ENCODE peak calls at places on chromosomes 11 and 22, in four cellular contexts. One of them, this sample, is unnamed.

GRCh38 chr11:131503017-131503416 is 132.6 kb downstream of the NTM start:
- DNase-seq in HL-60: no peak
- DNase-seq in GM23338: no peak
- DNase-seq in HCT116: no peak
- DNase-seq in this sample: no peak

GRCh38 chr11:15770798-15771414 is 585.4 kb downstream of the SOX6 start:
- DNase-seq in HCT116: peak; percentile 13
- DNase-seq in GM23338: peak; percentile 77
- DNase-seq in HL-60: peak; percentile 32
- DNase-seq in this sample: no peak

GRCh38 chr11:45332486-45332934 is 46.4 kb upstream of the SYT13 start:
- DNase-seq in HCT116: peak; percentile 29
- DNase-seq in GM23338: peak; percentile 72
- DNase-seq in HL-60: no peak
- DNase-seq in this sample: peak; percentile 90

GRCh38 chr11:15638386-15638787 is 523.7 kb downstream of the INSC start:
- DNase-seq in HCT116: no peak
- DNase-seq in GM23338: no peak
- DNase-seq in HL-60: peak; percentile 81
- DNase-seq in this sample: no peak

GRCh38 chr11:128884703-128885338 is 6.3 kb upstream of the KCNJ5 start:
- DNase-seq in HL-60: peak; percentile 54
- DNase-seq in GM23338: peak; percentile 85
- DNase-seq in HCT116: peak; percentile 63
- DNase-seq in this sample: no peak

GRCh38 chr11:43547900-43548381 is 132.6 kb upstream of the HSD17B12 start:
- DNase-seq in HCT116: no peak
- DNase-seq in HL-60: no peak
- DNase-seq in GM23338: peak; percentile 72
- DNase-seq in this sample: no peak

GRCh38 chr11:44760917-44761545 is 34.3 kb downstream of the TSPAN18 start:
- DNase-seq in HCT116: peak; percentile 44
- DNase-seq in HL-60: no peak
- DNase-seq in GM23338: peak; percentile 81
- DNase-seq in this sample: no peak

GRCh38 chr11:44267366-44268072 is 42.4 kb downstream of the ALX4 start:
- DNase-seq in HL-60: no peak
- DNase-seq in GM23338: no peak
- DNase-seq in HCT116: no peak
- DNase-seq in this sample: no peak

GRCh38 chr22:29032584-29032983 is 29.0 kb downstream of the C22orf31 start:
- DNase-seq in HL-60: no peak
- DNase-seq in GM23338: no peak
- DNase-seq in HCT116: no peak
- DNase-seq in this sample: no peak

GRCh38 chr11:128767518-128767917 is 73.6 kb downstream of the FLI1 start:
- DNase-seq in HL-60: no peak
- DNase-seq in GM23338: no peak
- DNase-seq in HCT116: no peak
- DNase-seq in this sample: no peak

GRCh38 chr11:74134661-74135515 is 35.9 kb downstream of the C2CD3 start:
- DNase-seq in HCT116: peak; percentile 44
- DNase-seq in GM23338: no peak
- DNase-seq in HL-60: no peak
- DNase-seq in this sample: no peak

GRCh38 chr11:48880021-48880441 is 103.7 kb downstream of the TRIM51G start:
- DNase-seq in HCT116: no peak
- DNase-seq in GM23338: no peak
- DNase-seq in HL-60: no peak
- DNase-seq in this sample: no peak

GRCh38 chr11:61477734-61478148 is 30.8 kb upstream of the LRRC10B start:
- DNase-seq in HL-60: peak; percentile 11
- DNase-seq in HCT116: no peak
- DNase-seq in GM23338: peak; percentile 82
- DNase-seq in this sample: no peak

GRCh38 chr11:26102325-26102724 is 229.6 kb upstream of the ANO3 start:
- DNase-seq in HCT116: no peak
- DNase-seq in HL-60: no peak
- DNase-seq in GM23338: no peak
- DNase-seq in this sample: no peak

GRCh38 chr11:59756496-59756840 is 1.3 kb downstream of the STX3 start:
- DNase-seq in HL-60: no peak
- DNase-seq in GM23338: no peak
- DNase-seq in HCT116: no peak
- DNase-seq in this sample: no peak

GRCh38 chr22:43263645-43264514 is 76.9 kb upstream of the TTLL12 start:
- DNase-seq in HCT116: peak; percentile 48
- DNase-seq in GM23338: no peak
- DNase-seq in HL-60: peak; percentile 92
- DNase-seq in this sample: no peak

GRCh38 chr11:43842021-43842420 is 38.6 kb upstream of the ALKBH3 start:
- DNase-seq in HL-60: no peak
- DNase-seq in GM23338: no peak
- DNase-seq in HCT116: no peak
- DNase-seq in this sample: no peak

GRCh38 chr11:15146271-15147003 is 31.7 kb downstream of the INSC start:
- DNase-seq in GM23338: no peak
- DNase-seq in HL-60: no peak
- DNase-seq in HCT116: no peak
- DNase-seq in this sample: no peak

GRCh38 chr22:38203855-38204497 is 2.2 kb downstream of the MAFF start:
- DNase-seq in GM23338: no peak
- DNase-seq in HL-60: no peak
- DNase-seq in HCT116: no peak
- DNase-seq in this sample: no peak

GRCh38 chr11:108933630-108934029 is 268.8 kb downstream of the DDX10 start:
- DNase-seq in HCT116: no peak
- DNase-seq in HL-60: no peak
- DNase-seq in GM23338: no peak
- DNase-seq in this sample: no peak

GRCh38 chr11:102289510-102290078 is 27.7 kb upstream of the BIRC3 start:
- DNase-seq in GM23338: no peak
- DNase-seq in HCT116: no peak
- DNase-seq in HL-60: no peak
- DNase-seq in this sample: no peak

GRCh38 chr11:102295045-102295444 is 22.2 kb upstream of the BIRC3 start:
- DNase-seq in GM23338: no peak
- DNase-seq in HL-60: no peak
- DNase-seq in HCT116: no peak
- DNase-seq in this sample: no peak

GRCh38 chr11:102291831-102292230 is 25.5 kb upstream of the BIRC3 start:
- DNase-seq in GM23338: no peak
- DNase-seq in HL-60: no peak
- DNase-seq in HCT116: no peak
- DNase-seq in this sample: no peak

GRCh38 chr11:102292951-102293350 is 24.3 kb upstream of the BIRC3 start:
- DNase-seq in GM23338: no peak
- DNase-seq in HCT116: no peak
- DNase-seq in HL-60: no peak
- DNase-seq in this sample: no peak

DNA sequence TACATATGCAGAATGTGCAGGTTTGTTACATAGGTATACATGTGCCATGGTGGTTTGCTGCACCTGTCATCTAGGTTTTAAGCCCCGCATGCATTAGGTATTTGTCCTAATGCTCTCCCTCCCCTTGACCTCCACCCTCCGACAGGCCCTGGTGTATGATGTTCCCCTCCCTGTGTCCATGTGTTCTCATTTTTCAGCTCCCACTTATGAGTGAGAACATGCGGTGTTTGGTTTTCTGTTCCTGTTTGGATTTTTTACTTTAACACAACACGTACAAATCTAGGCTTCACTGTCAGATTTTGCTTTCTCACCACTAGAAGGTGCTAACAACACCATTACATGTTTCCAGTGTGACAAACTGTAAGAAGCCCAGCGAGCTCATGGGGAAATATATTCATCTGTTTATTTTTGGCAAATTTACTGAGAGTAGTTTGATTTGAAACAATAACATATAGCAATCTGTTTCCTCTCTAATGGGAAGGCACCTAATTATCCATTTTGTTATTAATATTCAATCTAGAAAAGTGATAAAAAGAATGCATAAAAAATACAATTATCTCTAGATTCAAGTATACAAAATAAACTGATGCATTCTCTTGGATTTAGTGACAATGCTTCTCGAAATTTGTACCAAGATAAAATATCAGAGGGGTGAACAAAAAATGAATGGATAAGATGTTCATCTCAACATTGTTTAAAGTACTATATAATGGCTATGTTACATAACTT is 23.2 kb upstream of the BIRC3 start:
- DNase-seq in HL-60: peak; percentile 38
- DNase-seq in GM23338: peak; percentile 65
- DNase-seq in HCT116: peak; percentile 62
- DNase-seq in this sample: no peak
- TF ChIP-seq POLR2AphosphoS5 in HL-60: no peak
- TF ChIP-seq POLR2AphosphoS5 in GM23338: no peak
- TF ChIP-seq POLR2AphosphoS5 in HCT116: no peak
- TF ChIP-seq POLR2AphosphoS5 in this sample: no peak

DNA sequence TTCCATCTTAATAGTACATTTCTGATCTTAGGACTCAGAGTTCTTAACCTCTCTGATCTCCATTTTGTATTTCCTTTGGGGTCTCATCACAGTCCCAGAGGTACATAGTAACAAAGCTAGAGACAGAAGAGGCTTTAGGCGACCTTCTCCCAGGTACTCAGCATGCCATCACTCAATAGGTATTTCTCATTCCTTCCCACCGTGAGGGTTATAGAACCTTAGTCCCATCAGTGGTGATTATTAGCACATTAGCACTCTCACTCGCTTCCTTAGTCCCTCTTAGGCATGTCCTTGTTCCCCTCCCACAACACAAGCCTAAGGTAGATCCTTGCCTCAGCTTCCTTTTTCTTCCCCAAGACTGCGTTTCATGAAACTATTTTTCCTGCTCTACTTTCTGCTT is 14.7 kb downstream of the SWAP70 start:
- DNase-seq in HCT116: no peak
- DNase-seq in GM23338: peak; percentile 34
- DNase-seq in HL-60: no peak
- DNase-seq in this sample: no peak
- H3K27ac ChIP-seq in HCT116: no peak overlapping the region
- H3K27ac ChIP-seq in GM23338: no peak overlapping the region
- H3K27ac ChIP-seq in HL-60: no peak overlapping the region
- H3K27ac ChIP-seq in this sample: no peak overlapping the region

DNA sequence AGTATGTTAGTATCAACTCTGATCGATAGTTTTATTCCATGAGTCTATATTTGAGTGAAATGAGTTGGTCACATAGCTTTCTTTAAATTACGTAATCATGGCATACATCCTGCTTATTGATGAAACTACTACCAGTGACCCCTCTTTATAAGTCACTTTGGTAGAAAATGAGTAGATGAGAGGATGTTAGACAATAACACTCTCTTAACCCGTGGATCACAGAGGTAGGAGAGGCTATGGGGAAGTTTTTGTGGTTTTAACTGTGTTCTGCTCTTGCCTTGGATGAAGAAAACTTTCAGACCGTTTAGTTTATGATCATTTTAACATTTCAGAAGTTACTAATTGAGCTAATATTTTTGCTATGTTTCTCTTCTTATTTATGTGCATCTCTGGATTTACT is 34.0 kb downstream of the TBCEL start:
- DNase-seq in HL-60: no peak
- DNase-seq in HCT116: no peak
- DNase-seq in GM23338: no peak
- DNase-seq in this sample: no peak
- TF ChIP-seq POLR2AphosphoS5 in HL-60: no peak
- TF ChIP-seq POLR2AphosphoS5 in HCT116: no peak
- TF ChIP-seq POLR2AphosphoS5 in GM23338: no peak
- TF ChIP-seq POLR2AphosphoS5 in this sample: no peak

DNA sequence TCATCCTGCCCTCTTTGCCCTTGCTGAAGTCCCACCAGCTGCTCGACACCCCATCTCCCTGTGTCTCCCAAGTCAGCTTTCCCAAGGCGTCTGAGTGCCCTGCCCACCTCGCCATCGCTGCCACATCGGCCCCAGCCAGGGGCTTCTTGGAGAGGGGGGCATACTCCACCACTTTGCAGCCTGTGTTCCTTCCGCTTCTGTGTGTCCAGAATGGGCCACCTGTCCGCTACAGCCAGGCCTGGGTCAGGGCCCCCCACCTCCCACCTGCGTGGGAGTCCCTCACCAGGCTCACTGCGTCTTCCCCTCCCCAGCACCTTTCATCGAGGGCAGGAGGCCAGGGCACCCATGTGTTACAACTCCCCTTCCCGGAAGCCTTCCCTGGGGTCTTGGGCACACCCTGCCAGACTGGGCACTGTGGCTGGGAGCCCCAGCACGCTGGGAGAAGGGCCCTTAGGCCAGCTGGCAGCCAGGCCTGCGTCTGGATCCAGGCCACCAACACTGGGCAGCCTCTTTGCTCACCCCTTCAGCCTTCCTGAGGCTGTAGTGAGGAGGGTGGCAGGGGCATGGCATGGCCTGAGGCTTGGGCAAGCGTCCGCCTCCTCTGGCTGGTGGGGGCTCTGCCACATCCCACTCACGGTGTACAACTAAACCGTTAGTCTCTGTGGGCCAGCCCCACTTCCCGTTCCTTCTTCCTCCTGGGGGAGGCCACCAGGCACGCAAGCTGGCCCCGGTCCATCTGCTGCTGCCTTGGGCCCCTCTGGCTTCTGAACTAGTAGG is 13.4 kb downstream of the CPT1A start:
- DNase-seq in HL-60: peak; percentile 92
- DNase-seq in GM23338: no peak
- DNase-seq in HCT116: no peak
- DNase-seq in this sample: no peak
- H3K27ac ChIP-seq in HL-60: peak overlapping the region; percentile 99
- H3K27ac ChIP-seq in GM23338: no peak overlapping the region
- H3K27ac ChIP-seq in HCT116: no peak overlapping the region
- H3K27ac ChIP-seq in this sample: peak overlapping the region; percentile 31

DNA sequence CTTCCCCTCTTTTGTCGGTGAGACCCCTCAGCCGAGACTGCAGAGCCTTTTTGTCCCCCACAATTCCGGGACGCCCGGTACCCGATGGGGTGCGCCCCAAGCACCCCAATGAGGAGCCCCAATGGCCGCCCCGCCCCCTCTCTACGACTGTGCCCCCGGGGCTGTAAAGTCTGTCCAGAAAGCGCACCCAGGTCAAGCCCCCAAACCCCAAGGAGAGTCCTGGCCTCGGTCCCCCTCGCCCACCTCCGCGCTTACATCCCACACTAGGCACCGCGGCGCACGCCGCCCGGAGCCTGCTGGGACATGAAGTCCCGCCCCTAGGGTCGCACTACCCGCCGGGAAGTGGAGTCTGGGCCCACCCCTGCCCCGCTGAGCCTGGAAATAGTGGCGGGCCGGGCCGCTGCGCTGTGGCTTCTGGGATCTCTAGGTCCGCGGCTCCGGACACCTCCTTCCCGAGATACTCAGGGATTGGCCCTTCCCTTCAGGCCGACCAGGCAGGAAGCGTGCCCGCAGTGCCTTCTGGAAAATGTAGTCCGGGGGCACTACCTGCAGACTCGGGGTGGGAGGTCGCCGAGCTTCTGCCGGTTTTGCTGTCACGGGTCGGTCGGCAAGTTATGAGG is at the start of gene MEN1:
- DNase-seq in GM23338: peak; percentile 99
- DNase-seq in HCT116: peak; percentile 90
- DNase-seq in HL-60: peak; percentile 97
- DNase-seq in this sample: peak; percentile 98
- TF ChIP-seq POLR2AphosphoS5 in GM23338: peak; percentile 80
- TF ChIP-seq POLR2AphosphoS5 in HCT116: peak; percentile 89
- TF ChIP-seq POLR2AphosphoS5 in HL-60: peak; percentile 41
- TF ChIP-seq POLR2AphosphoS5 in this sample: peak; percentile 90

This sample was measured in esophagus muscularis mucosa.